ENCODE peak calls at places on chromosomes 2 and 18, in six cellular contexts. One of them, this sample, is unnamed.

GRCh38 chr2:33730801-33731200 is 131.7 kb upstream of the FAM98A start:
- DNase-seq in NCI-H1092 treated with DMSO at 0.1 percent for 48 hours: no peak
- DNase-seq in activated CD8-positive, alpha-beta memory T cell treated with anti-CD3 and anti-CD28 coated beads for 1 hour: no peak
- DNase-seq in right atrium auricular region: no peak
- DNase-seq in endothelial cell: no peak
- DNase-seq in mesendoderm: no peak
- DNase-seq in this sample: no peak

GRCh38 chr2:75241696-75242095 is 42.4 kb upstream of the TACR1 start:
- DNase-seq in right atrium auricular region: no peak
- DNase-seq in NCI-H1092 treated with DMSO at 0.1 percent for 48 hours: no peak
- DNase-seq in mesendoderm: peak
- DNase-seq in endothelial cell: no peak
- DNase-seq in activated CD8-positive, alpha-beta memory T cell treated with anti-CD3 and anti-CD28 coated beads for 1 hour: no peak
- DNase-seq in this sample: no peak

GRCh38 chr18:58785171-58785805 is 79.4 kb upstream of the ZNF532 start:
- DNase-seq in activated CD8-positive, alpha-beta memory T cell treated with anti-CD3 and anti-CD28 coated beads for 1 hour: no peak
- DNase-seq in right atrium auricular region: no peak
- DNase-seq in endothelial cell: no peak
- DNase-seq in mesendoderm: peak
- DNase-seq in NCI-H1092 treated with DMSO at 0.1 percent for 48 hours: no peak
- DNase-seq in this sample: peak

GRCh38 chr2:30145826-30146336 is 926 bp upstream of the YPEL5 start:
- DNase-seq in mesendoderm: no peak
- DNase-seq in activated CD8-positive, alpha-beta memory T cell treated with anti-CD3 and anti-CD28 coated beads for 1 hour: no peak
- DNase-seq in NCI-H1092 treated with DMSO at 0.1 percent for 48 hours: no peak
- DNase-seq in endothelial cell: no peak
- DNase-seq in right atrium auricular region: no peak
- DNase-seq in this sample: no peak

GRCh38 chr2:224973112-224974016 is 68.9 kb downstream of the DOCK10 start:
- DNase-seq in activated CD8-positive, alpha-beta memory T cell treated with anti-CD3 and anti-CD28 coated beads for 1 hour: no peak
- DNase-seq in right atrium auricular region: no peak
- DNase-seq in NCI-H1092 treated with DMSO at 0.1 percent for 48 hours: no peak
- DNase-seq in endothelial cell: no peak
- DNase-seq in mesendoderm: no peak
- DNase-seq in this sample: no peak

GRCh38 chr2:239215136-239215925 is 185.5 kb downstream of the HDAC4 start:
- DNase-seq in NCI-H1092 treated with DMSO at 0.1 percent for 48 hours: no peak
- DNase-seq in mesendoderm: peak
- DNase-seq in endothelial cell: no peak
- DNase-seq in right atrium auricular region: no peak
- DNase-seq in activated CD8-positive, alpha-beta memory T cell treated with anti-CD3 and anti-CD28 coated beads for 1 hour: no peak
- DNase-seq in this sample: no peak

GRCh38 chr2:207315131-207315530 is 149.4 kb upstream of the KLF7 start:
- DNase-seq in activated CD8-positive, alpha-beta memory T cell treated with anti-CD3 and anti-CD28 coated beads for 1 hour: no peak
- DNase-seq in endothelial cell: no peak
- DNase-seq in mesendoderm: no peak
- DNase-seq in right atrium auricular region: no peak
- DNase-seq in NCI-H1092 treated with DMSO at 0.1 percent for 48 hours: no peak
- DNase-seq in this sample: no peak

GRCh38 chr2:68607837-68608236 is 35.5 kb upstream of the PROKR1 start:
- DNase-seq in NCI-H1092 treated with DMSO at 0.1 percent for 48 hours: no peak
- DNase-seq in mesendoderm: no peak
- DNase-seq in endothelial cell: no peak
- DNase-seq in right atrium auricular region: no peak
- DNase-seq in activated CD8-positive, alpha-beta memory T cell treated with anti-CD3 and anti-CD28 coated beads for 1 hour: no peak
- DNase-seq in this sample: no peak

GRCh38 chr2:19504400-19505198 is 146.2 kb upstream of the OSR1 start:
- DNase-seq in NCI-H1092 treated with DMSO at 0.1 percent for 48 hours: no peak
- DNase-seq in activated CD8-positive, alpha-beta memory T cell treated with anti-CD3 and anti-CD28 coated beads for 1 hour: no peak
- DNase-seq in endothelial cell: no peak
- DNase-seq in right atrium auricular region: no peak
- DNase-seq in mesendoderm: no peak
- DNase-seq in this sample: peak

GRCh38 chr18:74229891-74230290 is 61.9 kb downstream of the CYB5A start:
- DNase-seq in right atrium auricular region: no peak
- DNase-seq in endothelial cell: no peak
- DNase-seq in mesendoderm: no peak
- DNase-seq in activated CD8-positive, alpha-beta memory T cell treated with anti-CD3 and anti-CD28 coated beads for 1 hour: no peak
- DNase-seq in NCI-H1092 treated with DMSO at 0.1 percent for 48 hours: no peak
- DNase-seq in this sample: no peak

GRCh38 chr2:127913808-127914457 is 28.2 kb upstream of the AMMECR1L start:
- DNase-seq in endothelial cell: no peak
- DNase-seq in mesendoderm: no peak
- DNase-seq in activated CD8-positive, alpha-beta memory T cell treated with anti-CD3 and anti-CD28 coated beads for 1 hour: no peak
- DNase-seq in right atrium auricular region: no peak
- DNase-seq in NCI-H1092 treated with DMSO at 0.1 percent for 48 hours: no peak
- DNase-seq in this sample: no peak

This sample was measured in mesenchymal stem cell.